ENCODE peak calls at places on chromosomes 6 and 20, in four cellular contexts. N is ACHN, J is GM04504, E is HFFc6. S is an unnamed sample.

GRCh38 chr6:26200918-26201721 is 113.9 kb downstream of the HFE start:
- DNase-seq in N (no peak), E (no peak), J (no peak), S (no peak)

GRCh38 chr6:108118791-108119211 is 44.3 kb upstream of the OSTM1 start:
- DNase-seq in N (no peak), E (no peak), J (no peak), S (no peak)

GRCh38 chr6:129490551-129491245 is 219.3 kb downstream of the ARHGAP18 start:
- DNase-seq in E (peak), N (peak), J (peak), S (peak)

GRCh38 chr6:125124250-125124777 is 29.3 kb upstream of the TPD52L1 start:
- DNase-seq in E (peak), N (no peak), J (no peak), S (no peak)

GRCh38 chr6:170160031-170160627 is 130.7 kb downstream of the DLL1 start:
- DNase-seq in N (no peak), E (no peak), J (no peak), S (no peak)

GRCh38 chr6:14621518-14621917 is 503.9 kb downstream of the CD83 start:
- DNase-seq in E (no peak), J (no peak), N (no peak), S (no peak)

GRCh38 chr6:87820343-87820984 is 118.4 kb upstream of the AKIRIN2 start:
- DNase-seq in E (no peak), N (no peak), J (no peak), S (no peak)

GRCh38 chr6:106519460-106520394 is 109.6 kb downstream of the RTN4IP1 start:
- DNase-seq in E (peak), J (peak), N (peak), S (no peak)

GRCh38 chr6:15431762-15432495 is 186.1 kb downstream of the JARID2 start:
- DNase-seq in E (peak), J (no peak), N (no peak), S (no peak)

GRCh38 chr6:11231108-11231463 is 1.4 kb downstream of the NEDD9 start:
- DNase-seq in E (no peak), N (no peak), J (no peak), S (no peak)

GRCh38 chr20:12171927-12172581 is 254.4 kb downstream of the BTBD3 start:
- DNase-seq in E (no peak), J (peak), N (no peak), S (no peak)

GRCh38 chr6:141464490-141464889 is 668.2 kb upstream of the GJE1 start:
- DNase-seq in E (peak), N (peak), J (peak), S (no peak)

GRCh38 chr6:105836379-105836778 is 249.8 kb upstream of the PRDM1 start:
- DNase-seq in E (no peak), J (no peak), N (no peak), S (no peak)